ENCODE peak calls at places on chromosomes 6 and 20, in ten cellular contexts. Y is endothelial cell of umbilical vein; J is stimulated activated CD4-positive, alpha-beta T cell treated with anti-CD3 and anti-CD28 coated beads, Interleukin-12 subunit alpha, Interleukin-12 subunit beta, amount 100 ng/mL, for 4 hours; D is stimulated activated CD8-positive, alpha-beta memory T cell treated with anti-CD3 and anti-CD28 coated beads, Interleukin-7, amount 100 ng/mL, for 4 hours; M is heart left ventricle; F is HEK293T; X is NCI-H1105; K is epithelial cell of esophagus; E is astrocyte; R is T-helper 9 cell. Q is an unnamed sample.

GRCh38 chr6:90098025-90098474 is 198.6 kb downstream of the BACH2 start:
- DNase-seq in Y (peak), R (no peak), E (peak), D (no peak), K (peak), F (peak), J (no peak), M (peak), X (no peak), Q (no peak)

GRCh38 chr20:48690888-48691287 is 136.9 kb downstream of the PREX1 start:
- DNase-seq in K (no peak), J (no peak), R (no peak), E (peak), Y (no peak), F (no peak), M (no peak), D (no peak), X (no peak), Q (no peak)

GRCh38 chr6:42197574-42198362 is 3.0 kb upstream of the GUCA1B start:
- DNase-seq in E (peak), M (no peak), Y (peak), F (no peak), R (no peak), J (no peak), D (peak), X (no peak), K (peak), Q (no peak)

GRCh38 chr6:146258206-146258605 is 229.3 kb downstream of the GRM1 start:
- DNase-seq in Y (no peak), D (no peak), E (peak), K (no peak), F (no peak), J (no peak), M (no peak), X (no peak), R (no peak), Q (no peak)

GRCh38 chr20:5535211-5535756 is 214.9 kb upstream of the SHLD1 start:
- DNase-seq in D (no peak), Y (no peak), F (no peak), R (no peak), X (no peak), J (no peak), M (no peak), K (peak), E (peak), Q (peak)

GRCh38 chr20:32356935-32357868 is 929 bp upstream of the ASXL1 start:
- DNase-seq in X (no peak), M (peak), Y (peak), F (no peak), K (no peak), R (no peak), D (no peak), E (peak), J (no peak), Q (peak)

GRCh38 chr6:18415671-18416340 is 28.7 kb downstream of the RNF144B start:
- DNase-seq in F (no peak), X (no peak), K (no peak), R (no peak), J (no peak), E (peak), Y (peak), D (no peak), M (no peak), Q (no peak)

GRCh38 chr6:140774080-140774505 is 1358.6 kb upstream of the GJE1 start:
- DNase-seq in Y (peak), R (no peak), E (peak), J (no peak), D (no peak), F (peak), X (no peak), K (peak), M (peak), Q (peak)

GRCh38 chr6:77341058-77341986 is 122.0 kb downstream of the HTR1B start:
- DNase-seq in M (peak), R (no peak), E (no peak), F (no peak), K (peak), Y (peak), J (no peak), D (no peak), X (no peak), Q (no peak)

GRCh38 chr6:142356271-142356938 is 54.6 kb downstream of the ADGRG6 start:
- DNase-seq in M (no peak), R (no peak), J (no peak), X (no peak), Y (no peak), F (no peak), K (no peak), D (no peak), E (peak), Q (no peak)

GRCh38 chr6:36679043-36679821 is 718 bp downstream of the CDKN1A start:
- DNase-seq in M (peak), Y (peak), R (peak), D (no peak), E (peak), J (peak), F (no peak), X (peak), K (peak), Q (peak)

GRCh38 chr20:39660251-39660650 is 698.1 kb downstream of the DHX35 start:
- DNase-seq in F (no peak), M (no peak), K (peak), E (peak), Y (peak), J (no peak), R (no peak), D (no peak), X (no peak), Q (no peak)

GRCh38 chr20:33900515-33901131 is 89.5 kb downstream of the CHMP4B start:
- DNase-seq in J (no peak), K (no peak), X (no peak), F (no peak), R (no peak), M (no peak), E (no peak), D (no peak), Y (no peak), Q (no peak)

GRCh38 chr6:81049425-81050042 is 702.9 kb downstream of the TENT5A start:
- DNase-seq in F (no peak), Y (no peak), X (no peak), D (no peak), J (no peak), K (no peak), E (peak), M (no peak), R (no peak), Q (no peak)

GRCh38 chr6:137743493-137743892 is 123.6 kb upstream of the TNFAIP3 start:
- DNase-seq in R (no peak), K (peak), M (no peak), X (no peak), Y (no peak), E (no peak), D (no peak), J (no peak), F (no peak), Q (peak)